ENCODE peak calls at places on chromosome 22, in eight cellular contexts. H is heart left ventricle, L is esophagus squamous epithelium, O is tibial nerve, K is Peyer's patch, S is sigmoid colon, Z is transverse colon, P is IMR-90. G is an unnamed sample. For H3K9me3 and H3K27me3, the result is how much of the 10 kb centered on the place peaks cover.

GRCh38 chr22:46561435-46561905 is 24.1 kb upstream of the CELSR1 start:
- DNase-seq in H (no peak), L (no peak), O (peak), K (no peak), S (no peak), Z (no peak), P (peak), G (peak)

GRCh38 chr22:33707581-33707980 is 212.7 kb downstream of the LARGE1 start:
- DNase-seq in H (no peak), L (no peak), O (no peak), K (no peak), S (no peak), Z (no peak), P (no peak), G (no peak)

GRCh38 chr22:23220485-23221350 is 40.4 kb downstream of the BCR start:
- DNase-seq in H (no peak), L (no peak), O (no peak), K (peak), S (no peak), Z (peak), P (peak), G (no peak)

GRCh38 chr22:32444068-32444467 is 20.2 kb downstream of the BPIFC start:
- DNase-seq in H (no peak), L (no peak), O (no peak), K (no peak), S (no peak), Z (peak), P (no peak), G (no peak)

GRCh38 chr22:47142427-47143046 is 380.1 kb downstream of the TBC1D22A start:
- DNase-seq in H (no peak), L (no peak), O (no peak), K (no peak), S (no peak), Z (no peak), P (no peak), G (no peak)

GRCh38 chr22:35467788-35468187 is 67.8 kb downstream of the MCM5 start:
- DNase-seq in H (peak), L (no peak), O (peak), K (no peak), S (peak), Z (peak), P (peak), G (peak)

GRCh38 chr22:46416537-46417267 is 81.2 kb downstream of the TRMU start:
- DNase-seq in H (no peak), L (no peak), O (no peak), K (no peak), S (no peak), Z (no peak), P (no peak), G (no peak)

GRCh38 chr22:24402460-24403192 is 24.8 kb upstream of the ADORA2A start:
- DNase-seq in H (peak), L (no peak), O (peak), K (peak), S (peak), Z (peak), P (peak), G (no peak)

GRCh38 chr22:37517826-37518450 is 1.3 kb downstream of the CARD10 start:
- DNase-seq in H (no peak), L (no peak), O (no peak), K (no peak), S (no peak), Z (no peak), P (no peak), G (no peak)

GRCh38 chr22:17638182-17638431 is 450 bp upstream of the BCL2L13 start:
- DNase-seq in H (no peak), L (no peak), O (peak), K (peak), S (no peak), Z (no peak), P (no peak), G (no peak)

GRCh38 chr22:48258841-48259240 is 1496.4 kb downstream of the TBC1D22A start:
- DNase-seq in H (no peak), L (no peak), O (no peak), K (no peak), S (no peak), Z (no peak), P (no peak), G (peak)
- H3K9me3 ChIP-seq in H (under half), L (under half), O (under half), K (under half), S (under half), Z (under half), P (half or more), G (under half)

GRCh38 chr22:41458161-41458728 is 10.2 kb downstream of the PHF5A start:
- DNase-seq in H (no peak), L (no peak), O (no peak), K (no peak), S (no peak), Z (no peak), P (no peak), G (no peak)
- TF ChIP-seq POLR2A in H (no peak), L (no peak), O (no peak), K (no peak), S (no peak), Z (no peak), P (no peak), G (no peak)

DNA sequence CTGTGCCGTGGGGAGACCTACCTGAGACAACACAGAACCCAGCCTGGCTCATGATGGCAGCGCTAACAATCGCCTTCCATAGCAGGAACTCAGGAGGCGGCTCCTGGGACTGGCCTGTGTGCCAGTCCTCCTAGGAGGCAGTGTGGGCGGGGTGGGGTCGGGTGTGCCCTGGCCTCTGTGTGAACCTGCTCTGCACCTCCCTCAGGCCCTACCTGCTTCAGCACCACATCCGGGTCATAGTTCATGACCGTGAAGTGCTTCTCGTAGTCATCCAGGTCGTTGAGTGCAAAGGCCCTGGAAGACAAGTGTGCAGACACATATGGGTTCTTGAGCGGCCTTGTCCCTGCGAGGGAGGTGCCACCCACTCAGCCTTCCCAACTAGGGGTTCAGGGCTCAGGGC is 15.3 kb downstream of the TTLL12 start:
- DNase-seq in H (no peak), L (no peak), O (no peak), K (no peak), S (no peak), Z (peak), P (no peak), G (no peak)
- H3K27me3 ChIP-seq in H (under half), L (under half), O (under half), K (under half), S (under half), Z (under half), P (under half), G (under half)

DNA sequence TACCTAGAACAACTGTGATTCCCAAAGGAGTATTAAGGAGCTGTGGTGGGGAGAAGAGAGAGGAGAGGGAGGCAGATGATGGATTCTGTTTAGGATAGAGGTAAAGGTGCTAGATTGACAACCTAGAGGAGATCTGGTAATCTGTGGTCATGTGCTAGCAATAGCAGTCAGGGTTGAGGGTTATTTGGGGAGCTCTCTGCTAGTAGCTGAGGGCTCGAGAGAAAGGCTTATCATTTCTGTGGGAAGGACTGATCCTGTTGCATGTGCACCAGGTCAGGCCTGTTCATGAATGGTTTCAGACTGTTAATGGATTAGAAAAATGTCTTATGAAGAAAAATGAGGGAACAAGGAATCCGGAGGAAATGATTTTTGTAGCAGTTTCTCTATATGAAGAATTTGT is 63.2 kb downstream of the MTMR3 start:
- DNase-seq in H (no peak), L (no peak), O (no peak), K (no peak), S (no peak), Z (no peak), P (no peak), G (no peak)
- H3K9me3 ChIP-seq in H (under half), L (under half), O (under half), K (under half), S (under half), Z (under half), P (under half), G (under half)

G was measured in suprapubic skin.